ENCODE peak calls at places on chromosomes 16 and 17, in seven cellular contexts. G is left ventricle myocardium superior; U is activated CD4-positive, alpha-beta T cell treated with anti-CD3 and anti-CD28 coated beads, Interleukin-2, amount 50 U/mL, for 1 hour; F is ACHN; A is iPS-NIHi11; I is stimulated activated CD8-positive, alpha-beta memory T cell treated with anti-CD3 and anti-CD28 coated beads, Interleukin-15, amount 100 ng/mL, for 24 hours; C is activated CD8-positive, alpha-beta memory T cell treated with anti-CD3 and anti-CD28 coated beads for 48 hours. X is an unnamed sample.

GRCh38 chr17:40110457-40110856 is 10.1 kb upstream of the NR1D1 start:
- DNase-seq in G (no peak), U (no peak), F (no peak), A (no peak), I (no peak), C (no peak), X (no peak)

GRCh38 chr17:29664743-29665479 is 42.2 kb upstream of the CORO6 start:
- DNase-seq in G (no peak), U (no peak), F (no peak), A (no peak), I (no peak), C (no peak), X (no peak)

GRCh38 chr16:8178271-8178670 is 412.0 kb downstream of the TMEM114 start:
- DNase-seq in G (no peak), U (no peak), F (no peak), A (no peak), I (no peak), C (no peak), X (no peak)

GRCh38 chr17:50845260-50846147 is 10.1 kb downstream of the WFIKKN2 start:
- DNase-seq in G (peak; percentile 59), U (no peak), F (no peak), A (no peak), I (no peak), C (no peak), X (no peak)

GRCh38 chr17:38565853-38566665 is 39.7 kb downstream of the SRCIN1 start:
- DNase-seq in G (no peak), U (no peak), F (no peak), A (no peak), I (no peak), C (no peak), X (no peak)

GRCh38 chr16:48421741-48422140 is 36.5 kb upstream of the SIAH1 start:
- DNase-seq in G (no peak), U (no peak), F (no peak), A (no peak), I (no peak), C (no peak), X (no peak)

GRCh38 chr16:51816929-51817328 is 665.9 kb upstream of the SALL1 start:
- DNase-seq in G (no peak), U (no peak), F (no peak), A (no peak), I (no peak), C (no peak), X (no peak)

GRCh38 chr17:50426814-50427787 is 1.1 kb downstream of the ACSF2 start:
- DNase-seq in G (peak; percentile 37), U (peak; percentile 6), F (peak; percentile 60), A (peak; percentile 62), I (no peak), C (no peak), X (peak; percentile 22)

GRCh38 chr17:56502120-56502519 is 91.4 kb upstream of the NOG start:
- DNase-seq in G (no peak), U (no peak), F (no peak), A (no peak), I (no peak), C (no peak), X (no peak)

X was measured in GM06990.